ENCODE peak calls at places on chromosomes 6 and 20, in six cellular contexts. Y, N, R, T, I and F are unnamed samples.

GRCh38 chr6:26125015-26125690 is 37.9 kb downstream of the HFE start:
- DNase-seq in T (no peak), I (peak), Y (no peak), R (no peak), N (no peak), F (peak)

GRCh38 chr6:134065706-134066105 is 13.3 kb upstream of the SLC2A12 start:
- DNase-seq in N (no peak), I (no peak), R (no peak), T (no peak), Y (no peak), F (peak)

GRCh38 chr20:23484081-23484480 is 6.8 kb upstream of the CST8 start:
- DNase-seq in R (no peak), T (no peak), I (no peak), Y (no peak), N (no peak), F (no peak)

GRCh38 chr6:43878823-43879495 is 108.9 kb downstream of the VEGFA start:
- DNase-seq in Y (no peak), N (no peak), I (peak), T (no peak), R (no peak), F (no peak)

GRCh38 chr6:148803979-148804378 is 57.1 kb downstream of the UST start:
- DNase-seq in T (no peak), I (no peak), R (no peak), N (no peak), Y (no peak), F (no peak)

GRCh38 chr6:53029262-53029661 is 34.2 kb upstream of the GSTA4 start:
- DNase-seq in R (no peak), N (no peak), T (no peak), Y (no peak), I (no peak), F (no peak)

GRCh38 chr6:33752139-33753015 is 5.7 kb upstream of the IP6K3 start:
- DNase-seq in N (no peak), I (peak), Y (no peak), T (no peak), R (no peak), F (no peak)

GRCh38 chr20:39645130-39645529 is 683.0 kb downstream of the DHX35 start:
- DNase-seq in I (no peak), Y (no peak), N (no peak), R (no peak), T (no peak), F (no peak)

DNA sequence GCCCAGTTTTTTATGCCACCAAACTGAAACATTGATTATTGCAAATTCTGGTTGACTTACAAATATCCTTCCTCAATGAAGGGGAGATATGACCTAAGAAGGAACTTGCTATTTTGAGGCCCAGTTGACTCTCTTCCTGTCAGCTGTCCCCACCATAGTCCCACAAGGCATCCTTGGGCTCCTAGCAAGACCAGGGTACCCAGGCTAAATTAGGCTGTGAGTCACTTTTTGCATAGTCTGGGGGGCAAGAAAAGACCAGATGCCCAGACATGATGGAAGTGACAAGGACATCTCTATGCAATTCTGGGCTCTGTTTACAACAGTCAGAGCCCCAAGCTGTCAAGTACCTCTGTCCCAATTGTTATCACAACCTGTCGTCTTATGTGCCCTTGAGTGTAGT is 31.8 kb upstream of the MAFB start:
- DNase-seq in I (no peak), T (no peak), N (no peak), Y (no peak), R (no peak), F (no peak)
- H3K4me3 ChIP-seq in I (no peak), T (no peak), N (no peak), Y (no peak), R (no peak), F (no peak)

GRCh38 chr20:271069-271468 is 13.5 kb downstream of the DEFB132 start:
- DNase-seq in I (no peak), N (no peak), R (no peak), T (no peak), Y (no peak), F (no peak)

GRCh38 chr20:270517-270916 is 13.0 kb downstream of the DEFB132 start:
- DNase-seq in R (no peak), Y (no peak), N (no peak), T (no peak), I (no peak), F (no peak)

GRCh38 chr20:266604-267562 is 9.4 kb downstream of the DEFB132 start:
- DNase-seq in N (peak), R (peak), I (peak), Y (peak), T (peak), F (peak)

GRCh38 chr20:263701-264100 is 6.2 kb downstream of the DEFB132 start:
- DNase-seq in Y (no peak), N (no peak), R (no peak), T (no peak), I (no peak), F (no peak)

DNA sequence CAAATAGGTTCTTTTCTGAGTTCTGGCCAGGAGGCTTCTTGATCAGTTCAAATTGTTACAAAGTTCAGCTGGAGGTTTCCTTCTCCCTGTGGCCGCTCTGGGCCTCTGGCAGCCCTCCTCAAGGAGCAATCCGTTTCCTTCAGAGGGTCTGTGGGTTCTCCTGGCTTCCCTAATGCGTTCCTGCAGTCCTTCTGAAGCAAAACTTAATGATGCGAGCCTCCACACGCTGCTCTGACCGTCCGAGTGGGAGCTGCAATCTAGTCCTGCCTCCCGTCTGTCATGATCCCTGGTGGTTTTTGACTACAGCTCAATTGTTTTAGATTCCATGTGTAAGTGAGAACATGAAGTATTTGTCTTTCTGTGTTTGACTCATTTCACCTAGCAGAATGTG is 8.7 kb downstream of the DEFB132 start:
- DNase-seq in R (no peak), N (no peak), T (no peak), I (no peak), Y (no peak), F (no peak)
- H3K4me3 ChIP-seq in R (no peak), N (peak), T (no peak), I (no peak), Y (peak), F (no peak)

DNA sequence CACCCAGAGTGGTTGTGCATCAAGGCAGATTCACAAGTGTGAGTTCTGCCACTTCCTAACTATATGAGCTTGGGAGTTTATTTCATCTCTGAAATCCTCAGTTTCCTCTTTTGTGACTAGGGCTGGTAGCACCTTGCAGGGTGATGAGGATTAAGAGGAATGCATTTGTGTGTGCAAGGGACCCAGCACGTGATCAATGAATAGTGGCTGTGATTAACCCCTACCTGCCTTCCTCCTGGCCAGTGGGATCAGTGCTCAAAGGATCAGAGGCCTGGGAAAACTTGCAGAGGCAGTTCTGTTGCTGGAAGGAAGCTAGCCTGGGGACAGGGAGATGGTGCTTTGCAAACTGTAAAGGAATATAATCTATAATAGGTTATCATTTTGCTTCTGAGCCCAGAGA is 7.3 kb downstream of the SDC4 start:
- DNase-seq in R (no peak), N (no peak), Y (no peak), I (no peak), T (no peak), F (no peak)
- H3K4me3 ChIP-seq in R (no peak), N (no peak), Y (no peak), I (no peak), T (no peak), F (no peak)

DNA sequence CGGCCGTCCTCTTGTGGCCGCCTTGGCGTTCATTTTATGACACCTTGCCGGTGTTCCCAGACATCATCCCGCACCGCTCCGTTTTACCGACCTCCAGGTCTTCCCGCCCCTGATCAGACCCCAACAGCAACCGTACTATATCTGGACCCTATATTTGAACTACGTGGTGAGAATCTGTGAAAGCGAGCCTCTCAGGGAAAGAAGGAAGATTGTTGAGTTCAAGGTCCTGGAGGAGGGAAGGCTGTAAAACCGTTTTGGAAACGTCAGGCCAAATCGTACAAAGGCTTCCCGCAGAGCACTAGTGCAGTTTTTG is 1.4 kb upstream of the CNR1 start:
- DNase-seq in T (no peak), N (no peak), Y (no peak), R (no peak), I (no peak), F (peak)
- H3K4me3 ChIP-seq in T (peak), N (peak), Y (no peak), R (no peak), I (no peak), F (peak)